ENCODE peak calls at places on chromosomes 4 and X, in ten cellular contexts. A is ovary, N is cardiac fibroblast, V is fibroblast of the aortic adventitia, D is fibroblast of lung, P is uterus, J is transverse colon, O is spleen, R is kidney epithelial cell, T is ascending aorta. Q is an unnamed sample.

GRCh38 chrX:105822138-105823091 is at the start of gene NRK:
- DNase-seq in A (peak), N (peak), V (no peak), D (peak), P (peak), J (no peak), O (peak), R (no peak), T (peak), Q (no peak)

GRCh38 chr4:7552466-7552865 is 117.7 kb upstream of the PSAPL1 start:
- DNase-seq in A (no peak), N (no peak), V (no peak), D (no peak), P (no peak), J (no peak), O (no peak), R (no peak), T (no peak), Q (no peak)

GRCh38 chr4:154018659-154019058 is 229.8 kb upstream of the SFRP2 start:
- DNase-seq in A (no peak), N (no peak), V (no peak), D (no peak), P (no peak), J (no peak), O (no peak), R (no peak), T (no peak), Q (no peak)

GRCh38 chrX:34891391-34891790 is 51.2 kb upstream of the FAM47B start:
- DNase-seq in A (no peak), N (no peak), V (no peak), D (no peak), P (no peak), J (no peak), O (no peak), R (no peak), T (no peak), Q (no peak)

GRCh38 chrX:15678339-15678738 is 13.7 kb upstream of the CLTRN start:
- DNase-seq in A (no peak), N (peak), V (peak), D (peak), P (no peak), J (no peak), O (no peak), R (no peak), T (no peak), Q (peak)

GRCh38 chr4:26779674-26780073 is 81.0 kb upstream of the STIM2 start:
- DNase-seq in A (no peak), N (peak), V (peak), D (peak), P (no peak), J (no peak), O (no peak), R (no peak), T (no peak), Q (peak)

GRCh38 chrX:136185409-136186022 is 38.2 kb downstream of the FHL1 start:
- DNase-seq in A (no peak), N (peak), V (peak), D (peak), P (no peak), J (no peak), O (no peak), R (no peak), T (no peak), Q (peak)

GRCh38 chr4:40322853-40323252 is 12.3 kb upstream of the CHRNA9 start:
- DNase-seq in A (no peak), N (peak), V (peak), D (no peak), P (peak), J (no peak), O (no peak), R (no peak), T (no peak), Q (no peak)

GRCh38 chr4:86223472-86223871 is 136.4 kb downstream of the MAPK10 start:
- DNase-seq in A (no peak), N (peak), V (peak), D (peak), P (no peak), J (no peak), O (no peak), R (no peak), T (no peak), Q (peak)

GRCh38 chr4:141016117-141016798 is 117.0 kb downstream of the RNF150 start:
- DNase-seq in A (no peak), N (no peak), V (no peak), D (no peak), P (no peak), J (no peak), O (no peak), R (no peak), T (no peak), Q (no peak)

GRCh38 chr4:174274436-174274835 is 9.0 kb downstream of the FBXO8 start:
- DNase-seq in A (no peak), N (no peak), V (no peak), D (no peak), P (no peak), J (no peak), O (no peak), R (no peak), T (no peak), Q (no peak)

GRCh38 chr4:159764343-159764952 is 661.6 kb downstream of the RAPGEF2 start:
- DNase-seq in A (no peak), N (peak), V (peak), D (peak), P (no peak), J (no peak), O (no peak), R (peak), T (no peak), Q (peak)

GRCh38 chr4:157076578-157076947 is 613 bp downstream of the GLRB start:
- DNase-seq in A (no peak), N (no peak), V (no peak), D (no peak), P (peak), J (no peak), O (no peak), R (no peak), T (no peak), Q (no peak)

GRCh38 chr4:75769044-75769443 is 44.7 kb downstream of the USO1 start:
- DNase-seq in A (no peak), N (peak), V (peak), D (no peak), P (no peak), J (no peak), O (no peak), R (no peak), T (no peak), Q (peak)

GRCh38 chrX:96538104-96538725 is 146.4 kb upstream of the DIAPH2 start:
- DNase-seq in A (no peak), N (no peak), V (peak), D (no peak), P (no peak), J (peak), O (no peak), R (no peak), T (no peak), Q (no peak)

GRCh38 chrX:72080150-72080549 is 51.6 kb downstream of the RTL5 start:
- DNase-seq in A (no peak), N (no peak), V (no peak), D (no peak), P (no peak), J (no peak), O (no peak), R (no peak), T (no peak), Q (no peak)

DNA sequence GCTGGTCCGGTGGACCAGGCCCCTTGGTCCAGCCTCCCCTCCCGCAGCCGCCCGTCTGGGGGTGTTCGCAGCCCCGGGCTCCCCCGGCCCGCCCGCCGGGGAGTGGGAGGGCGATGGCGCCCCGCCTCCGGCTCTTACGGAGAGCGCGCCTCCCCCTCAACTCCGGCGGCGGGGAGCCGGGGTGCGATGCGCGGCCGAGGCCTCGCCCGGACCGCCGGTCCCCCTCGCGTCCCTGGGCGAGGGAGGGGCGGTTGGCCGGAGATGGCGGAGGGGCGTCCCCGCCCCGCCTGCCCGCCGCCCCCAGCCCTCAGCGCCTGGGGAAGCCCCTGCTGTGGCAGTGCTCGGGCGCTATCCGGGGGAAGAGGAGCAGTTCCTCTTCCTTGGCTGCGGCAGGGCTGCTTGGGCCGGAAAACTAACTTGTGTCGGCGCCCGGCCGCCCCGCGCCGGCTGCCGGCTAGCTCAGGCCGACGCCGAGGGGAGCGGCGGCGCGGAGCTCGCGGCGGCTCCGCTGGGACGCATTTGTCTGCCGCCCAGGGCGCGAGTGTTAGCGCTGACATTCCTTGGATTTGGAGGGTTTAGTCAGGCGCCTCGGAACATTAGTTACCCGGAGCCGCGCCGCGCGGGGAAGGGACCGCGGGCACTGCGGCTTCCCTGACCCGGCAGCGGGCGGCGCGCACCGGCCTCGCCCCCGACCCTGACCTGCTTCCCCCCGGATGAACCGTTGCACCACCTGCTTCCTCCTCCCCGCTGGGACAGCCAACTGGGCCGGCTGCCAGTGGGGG is 1.0 kb downstream of the GALNT7 start:
- DNase-seq in A (peak), N (peak), V (peak), D (peak), P (peak), J (peak), O (peak), R (no peak), T (peak), Q (peak)
- H3K4me3 ChIP-seq in A (peak), N (peak), V (peak), D (peak), P (peak), J (peak), O (peak), R (peak), T (peak), Q (peak)

GRCh38 chr4:826508-827208 is 729 bp upstream of the CPLX1 start:
- DNase-seq in A (no peak), N (no peak), V (no peak), D (no peak), P (no peak), J (no peak), O (no peak), R (no peak), T (peak), Q (no peak)

GRCh38 chr4:829291-829690 is 3.4 kb upstream of the CPLX1 start:
- DNase-seq in A (no peak), N (no peak), V (no peak), D (no peak), P (no peak), J (no peak), O (peak), R (no peak), T (peak), Q (no peak)

GRCh38 chr4:827209-828081 is 1.5 kb upstream of the CPLX1 start:
- DNase-seq in A (no peak), N (no peak), V (no peak), D (no peak), P (no peak), J (no peak), O (peak), R (no peak), T (peak), Q (no peak)

GRCh38 chr4:829761-830655 is 4.1 kb upstream of the CPLX1 start:
- DNase-seq in A (no peak), N (no peak), V (no peak), D (no peak), P (no peak), J (no peak), O (peak), R (no peak), T (no peak), Q (no peak)

DNA sequence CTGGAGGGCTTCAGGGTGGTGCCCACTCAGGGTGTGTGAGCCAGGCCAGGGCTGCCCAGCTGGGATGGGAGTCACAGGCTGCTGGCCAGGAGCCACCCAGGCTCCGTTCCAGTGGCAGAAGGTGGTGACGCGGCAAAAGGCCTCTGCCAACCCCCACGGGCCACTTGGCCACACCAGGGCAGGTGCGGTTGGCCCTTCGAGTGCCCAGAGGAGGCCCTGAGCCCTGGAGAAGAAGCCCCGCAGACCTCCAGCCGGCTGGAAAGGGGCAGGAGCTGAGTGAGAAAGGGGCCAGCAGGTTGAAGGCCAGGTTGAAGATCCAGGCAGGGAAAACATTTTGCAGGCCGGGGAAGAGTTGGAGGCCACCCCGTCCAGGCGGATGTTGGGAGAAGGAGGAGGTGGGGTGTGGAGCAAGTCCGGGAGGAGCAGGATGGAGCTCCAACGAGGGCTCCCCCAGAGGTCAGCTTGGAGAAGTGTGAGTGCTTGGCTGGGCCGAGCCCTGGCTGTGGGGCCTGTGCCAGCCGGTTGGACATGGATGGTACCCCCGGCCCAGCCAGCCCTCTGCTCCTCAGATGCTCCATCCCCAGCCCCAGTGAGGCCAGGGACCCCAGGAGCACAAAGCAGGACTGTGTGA is 2.8 kb upstream of the CPLX1 start:
- DNase-seq in A (no peak), N (peak), V (peak), D (no peak), P (no peak), J (no peak), O (peak), R (no peak), T (peak), Q (peak)
- TF ChIP-seq CTCF in A (no peak), N (peak), V (peak), D (peak), P (no peak), J (no peak), O (no peak), R (peak), T (no peak), Q (no peak)

GRCh38 chr4:53508446-53508845 is 82.8 kb downstream of the LNX1 start:
- DNase-seq in A (no peak), N (peak), V (peak), D (peak), P (no peak), J (no peak), O (no peak), R (no peak), T (no peak), Q (peak)
- H3K4me3 ChIP-seq in A (no peak), N (no peak), V (no peak), D (no peak), P (no peak), J (no peak), O (no peak), R (no peak), T (no peak), Q (no peak)

GRCh38 chrX:148495156-148495555 is 5.3 kb upstream of the AFF2 start:
- DNase-seq in A (no peak), N (no peak), V (no peak), D (no peak), P (no peak), J (no peak), O (no peak), R (no peak), T (no peak), Q (no peak)

DNA sequence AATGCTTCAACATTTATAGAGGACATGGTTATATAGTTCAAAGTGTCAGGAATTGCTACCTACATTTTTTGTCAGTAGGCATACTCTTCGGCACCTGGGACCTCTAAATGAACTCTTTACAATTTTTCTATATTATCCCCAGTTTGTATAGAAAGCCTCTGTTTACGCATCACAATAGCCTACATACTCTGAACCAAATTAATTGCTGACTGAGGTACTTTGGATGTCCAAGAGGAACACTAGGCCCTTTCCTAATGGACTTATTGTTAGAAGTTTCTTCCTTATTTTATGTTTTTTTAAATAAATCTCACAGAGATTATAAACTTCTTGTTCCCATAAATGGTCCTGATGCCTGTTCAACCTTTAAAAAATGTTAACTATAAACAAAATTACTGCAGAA is 8.4 kb upstream of the AFF2 start:
- DNase-seq in A (no peak), N (no peak), V (no peak), D (no peak), P (no peak), J (no peak), O (no peak), R (no peak), T (no peak), Q (no peak)
- TF ChIP-seq CTCF in A (no peak), N (no peak), V (no peak), D (no peak), P (no peak), J (no peak), O (no peak), R (no peak), T (no peak), Q (no peak)

GRCh38 chr4:38802561-38803355 is 1.8 kb downstream of the TLR1 start:
- DNase-seq in A (no peak), N (no peak), V (no peak), D (no peak), P (no peak), J (no peak), O (no peak), R (no peak), T (no peak), Q (no peak)

GRCh38 chr4:38805530-38806145 is 1.0 kb upstream of the TLR1 start:
- DNase-seq in A (peak), N (peak), V (peak), D (no peak), P (no peak), J (peak), O (peak), R (no peak), T (no peak), Q (peak)

GRCh38 chr4:38803833-38804653 is 548 bp downstream of the TLR1 start:
- DNase-seq in A (no peak), N (peak), V (no peak), D (no peak), P (no peak), J (no peak), O (no peak), R (no peak), T (no peak), Q (no peak)

GRCh38 chr4:38800956-38801450 is 3.6 kb downstream of the TLR1 start:
- DNase-seq in A (no peak), N (peak), V (no peak), D (no peak), P (no peak), J (no peak), O (no peak), R (no peak), T (no peak), Q (no peak)

DNA sequence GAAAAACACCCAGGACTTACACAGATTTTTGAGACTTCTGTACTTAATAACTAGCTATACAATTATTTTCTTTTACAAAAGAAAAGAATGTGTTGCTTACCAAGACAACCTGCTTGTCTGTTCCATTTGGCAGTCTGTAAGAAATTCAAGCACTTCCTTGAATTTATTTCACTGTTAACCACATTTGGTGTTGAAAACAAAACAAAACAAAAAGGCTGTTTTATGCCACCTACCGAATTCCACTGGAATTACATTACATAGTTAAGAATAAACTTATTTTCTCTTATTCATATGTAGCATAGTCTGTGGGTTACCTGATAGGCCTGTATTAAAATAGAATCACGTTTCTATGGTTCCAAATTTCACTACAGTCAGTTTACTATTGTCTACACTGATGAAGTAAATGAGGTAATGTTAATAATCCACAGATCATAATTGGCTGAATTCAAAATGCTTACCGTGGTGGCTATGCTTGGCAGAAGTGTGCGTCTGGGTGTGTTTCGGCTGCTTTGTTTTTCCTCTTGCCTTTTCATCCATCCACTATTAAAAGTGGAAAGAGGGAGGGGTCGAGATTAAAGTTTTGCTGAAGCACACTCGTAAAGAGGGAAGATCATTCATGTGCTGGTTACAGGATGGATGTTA is at the start of gene TLR1:
- DNase-seq in A (no peak), N (peak), V (peak), D (peak), P (no peak), J (no peak), O (no peak), R (peak), T (no peak), Q (peak)
- H3K4me3 ChIP-seq in A (peak), N (peak), V (peak), D (no peak), P (peak), J (peak), O (peak), R (no peak), T (peak), Q (no peak)

GRCh38 chr4:184649026-184649970 is at the start of the genes CASP3 and PRIMPOL:
- DNase-seq in A (peak), N (peak), V (peak), D (peak), P (peak), J (peak), O (peak), R (peak), T (peak), Q (peak)
- TF ChIP-seq CTCF in A (peak), N (peak), V (peak), D (peak), P (peak), J (no peak), O (peak), R (peak), T (peak), Q (no peak)

DNA sequence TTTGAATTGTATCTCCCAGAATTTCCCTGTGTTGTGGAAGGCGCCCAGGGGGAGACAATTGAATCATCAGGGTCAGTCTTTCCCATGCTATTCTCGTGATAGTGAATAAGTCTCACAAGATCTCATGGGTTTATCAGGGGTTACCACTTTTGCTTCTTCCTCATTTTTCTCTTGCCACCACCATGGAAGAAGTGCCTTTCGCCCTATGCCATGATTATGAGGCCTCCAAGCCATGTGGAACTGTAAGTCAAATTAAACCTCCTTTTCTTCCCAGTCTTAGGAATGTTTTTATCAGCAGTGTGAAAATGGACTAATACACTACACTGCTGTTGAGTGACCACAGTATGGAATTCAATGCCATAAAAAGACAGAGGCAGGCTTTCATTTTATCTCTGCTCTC is 12.2 kb downstream of the CENPC start:
- DNase-seq in A (no peak), N (no peak), V (no peak), D (no peak), P (no peak), J (no peak), O (no peak), R (no peak), T (no peak), Q (no peak)
- H3K4me3 ChIP-seq in A (no peak), N (no peak), V (no peak), D (no peak), P (no peak), J (no peak), O (no peak), R (no peak), T (no peak), Q (no peak)

GRCh38 chr4:177033130-177033529 is 240.4 kb upstream of the VEGFC start:
- DNase-seq in A (no peak), N (no peak), V (no peak), D (no peak), P (no peak), J (no peak), O (no peak), R (no peak), T (no peak), Q (no peak)
- TF ChIP-seq CTCF in A (no peak), N (no peak), V (no peak), D (peak), P (no peak), J (no peak), O (no peak), R (peak), T (no peak), Q (peak)

Q was measured in fibroblast of mammary gland.